ENCODE peak calls at places on chromosomes 13 and 19, in four cellular contexts. D is neural crest cell, C is naive B cell, F is putamen. G is an unnamed sample.

GRCh38 chr13:80314711-80315505 is 26.0 kb downstream of the SPRY2 start:
- DNase-seq in D (no peak), C (no peak), F (no peak), G (no peak)

GRCh38 chr13:26425439-26426358 is 131.8 kb upstream of the WASF3 start:
- DNase-seq in D (no peak), C (no peak), F (no peak), G (no peak)

GRCh38 chr13:48804836-48805601 is 151.3 kb downstream of the CYSLTR2 start:
- DNase-seq in D (no peak), C (no peak), F (no peak), G (no peak)

GRCh38 chr19:44626067-44626624 is 12.8 kb downstream of the IGSF23 start:
- DNase-seq in D (no peak), C (no peak), F (no peak), G (peak)

GRCh38 chr13:31908696-31909386 is 122.7 kb upstream of the FRY start:
- DNase-seq in D (no peak), C (no peak), F (no peak), G (no peak)

GRCh38 chr19:28436320-28436719 is 776.6 kb downstream of the UQCRFS1 start:
- DNase-seq in D (no peak), C (no peak), F (no peak), G (no peak)

GRCh38 chr19:39996218-39996810 is 546 bp upstream of the ZNF546 start:
- DNase-seq in D (peak), C (no peak), F (peak), G (no peak)

GRCh38 chr19:40431698-40432097 is 5.9 kb upstream of the SERTAD1 start:
- DNase-seq in D (no peak), C (no peak), F (no peak), G (no peak)

GRCh38 chr19:7595466-7596133 is at the start of gene CAMSAP3:
- DNase-seq in D (peak), C (peak), F (no peak), G (no peak)

GRCh38 chr13:66492479-66492878 is 737.7 kb downstream of the PCDH9 start:
- DNase-seq in D (no peak), C (peak), F (no peak), G (no peak)